ENCODE peak calls at places on chromosome X, in eight cellular contexts. One of them, this sample, is unnamed.

GRCh38 chrX:66638591-66639500 is at the start of gene EDA2R:
- DNase-seq in right atrium auricular region: no peak
- DNase-seq in GM06990: peak
- DNase-seq in fibroblast of mammary gland: peak
- DNase-seq in brain microvascular endothelial cell: peak
- DNase-seq in astrocyte of the cerebellum: peak
- DNase-seq in psoas muscle: no peak
- DNase-seq in OCI-LY7: peak
- DNase-seq in this sample: peak

GRCh38 chrX:8755813-8756212 is 23.9 kb upstream of the ANOS1 start:
- DNase-seq in right atrium auricular region: no peak
- DNase-seq in GM06990: no peak
- DNase-seq in fibroblast of mammary gland: no peak
- DNase-seq in brain microvascular endothelial cell: no peak
- DNase-seq in astrocyte of the cerebellum: no peak
- DNase-seq in psoas muscle: no peak
- DNase-seq in OCI-LY7: no peak
- DNase-seq in this sample: no peak

GRCh38 chrX:119272882-119273806 is 37.1 kb downstream of the PGRMC1 start:
- DNase-seq in right atrium auricular region: no peak
- DNase-seq in GM06990: peak
- DNase-seq in fibroblast of mammary gland: peak
- DNase-seq in brain microvascular endothelial cell: peak
- DNase-seq in astrocyte of the cerebellum: peak
- DNase-seq in psoas muscle: peak
- DNase-seq in OCI-LY7: no peak
- DNase-seq in this sample: no peak

GRCh38 chrX:103248553-103248952 is 6.4 kb downstream of the TCEAL8 start:
- DNase-seq in right atrium auricular region: no peak
- DNase-seq in GM06990: no peak
- DNase-seq in fibroblast of mammary gland: peak
- DNase-seq in brain microvascular endothelial cell: no peak
- DNase-seq in astrocyte of the cerebellum: peak
- DNase-seq in psoas muscle: no peak
- DNase-seq in OCI-LY7: peak
- DNase-seq in this sample: no peak

GRCh38 chrX:34491126-34491525 is 166.0 kb downstream of the TMEM47 start:
- DNase-seq in right atrium auricular region: no peak
- DNase-seq in GM06990: no peak
- DNase-seq in fibroblast of mammary gland: no peak
- DNase-seq in brain microvascular endothelial cell: no peak
- DNase-seq in astrocyte of the cerebellum: peak
- DNase-seq in psoas muscle: no peak
- DNase-seq in OCI-LY7: no peak
- DNase-seq in this sample: no peak

GRCh38 chrX:41491267-41492004 is 44.3 kb downstream of the NYX start:
- DNase-seq in right atrium auricular region: peak
- DNase-seq in GM06990: no peak
- DNase-seq in fibroblast of mammary gland: peak
- DNase-seq in brain microvascular endothelial cell: peak
- DNase-seq in astrocyte of the cerebellum: peak
- DNase-seq in psoas muscle: peak
- DNase-seq in OCI-LY7: no peak
- DNase-seq in this sample: peak

GRCh38 chrX:129525162-129525561 is 1.9 kb upstream of the SMARCA1 start:
- DNase-seq in right atrium auricular region: no peak
- DNase-seq in GM06990: no peak
- DNase-seq in fibroblast of mammary gland: peak
- DNase-seq in brain microvascular endothelial cell: no peak
- DNase-seq in astrocyte of the cerebellum: no peak
- DNase-seq in psoas muscle: no peak
- DNase-seq in OCI-LY7: no peak
- DNase-seq in this sample: no peak

GRCh38 chrX:84046403-84046984 is 141.5 kb downstream of the RPS6KA6 start:
- DNase-seq in right atrium auricular region: no peak
- DNase-seq in GM06990: peak
- DNase-seq in fibroblast of mammary gland: peak
- DNase-seq in brain microvascular endothelial cell: no peak
- DNase-seq in astrocyte of the cerebellum: no peak
- DNase-seq in psoas muscle: no peak
- DNase-seq in OCI-LY7: peak
- DNase-seq in this sample: peak

GRCh38 chrX:6849711-6850415 is 297.6 kb upstream of the STS start:
- DNase-seq in right atrium auricular region: no peak
- DNase-seq in GM06990: no peak
- DNase-seq in fibroblast of mammary gland: no peak
- DNase-seq in brain microvascular endothelial cell: peak
- DNase-seq in astrocyte of the cerebellum: no peak
- DNase-seq in psoas muscle: no peak
- DNase-seq in OCI-LY7: no peak
- DNase-seq in this sample: no peak

GRCh38 chrX:7582191-7582590 is 260.8 kb upstream of the VCX start:
- DNase-seq in right atrium auricular region: no peak
- DNase-seq in GM06990: no peak
- DNase-seq in fibroblast of mammary gland: no peak
- DNase-seq in brain microvascular endothelial cell: no peak
- DNase-seq in astrocyte of the cerebellum: peak
- DNase-seq in psoas muscle: no peak
- DNase-seq in OCI-LY7: no peak
- DNase-seq in this sample: no peak

GRCh38 chrX:154021131-154021611 is 1.5 kb upstream of the IRAK1 start:
- DNase-seq in right atrium auricular region: no peak
- DNase-seq in GM06990: no peak
- DNase-seq in fibroblast of mammary gland: peak
- DNase-seq in brain microvascular endothelial cell: peak
- DNase-seq in astrocyte of the cerebellum: no peak
- DNase-seq in psoas muscle: no peak
- DNase-seq in OCI-LY7: no peak
- DNase-seq in this sample: peak

GRCh38 chrX:133435544-133436124 is 20.3 kb upstream of the GPC4 start:
- DNase-seq in right atrium auricular region: no peak
- DNase-seq in GM06990: no peak
- DNase-seq in fibroblast of mammary gland: no peak
- DNase-seq in brain microvascular endothelial cell: no peak
- DNase-seq in astrocyte of the cerebellum: no peak
- DNase-seq in psoas muscle: no peak
- DNase-seq in OCI-LY7: no peak
- DNase-seq in this sample: no peak

GRCh38 chrX:96771500-96771899 is 86.9 kb downstream of the DIAPH2 start:
- DNase-seq in right atrium auricular region: no peak
- DNase-seq in GM06990: no peak
- DNase-seq in fibroblast of mammary gland: no peak
- DNase-seq in brain microvascular endothelial cell: no peak
- DNase-seq in astrocyte of the cerebellum: no peak
- DNase-seq in psoas muscle: no peak
- DNase-seq in OCI-LY7: no peak
- DNase-seq in this sample: no peak

GRCh38 chrX:37350034-37350365 is 836 bp downstream of the PRRG1 start:
- DNase-seq in right atrium auricular region: no peak
- DNase-seq in GM06990: no peak
- DNase-seq in fibroblast of mammary gland: peak
- DNase-seq in brain microvascular endothelial cell: no peak
- DNase-seq in astrocyte of the cerebellum: no peak
- DNase-seq in psoas muscle: no peak
- DNase-seq in OCI-LY7: no peak
- DNase-seq in this sample: no peak

GRCh38 chrX:10482262-10482661 is 138.1 kb downstream of the MID1 start:
- DNase-seq in right atrium auricular region: no peak
- DNase-seq in GM06990: no peak
- DNase-seq in fibroblast of mammary gland: no peak
- DNase-seq in brain microvascular endothelial cell: no peak
- DNase-seq in astrocyte of the cerebellum: no peak
- DNase-seq in psoas muscle: no peak
- DNase-seq in OCI-LY7: no peak
- DNase-seq in this sample: no peak

GRCh38 chrX:134369576-134369975 is 90.4 kb upstream of the HPRT1 start:
- DNase-seq in right atrium auricular region: no peak
- DNase-seq in GM06990: peak
- DNase-seq in fibroblast of mammary gland: no peak
- DNase-seq in brain microvascular endothelial cell: no peak
- DNase-seq in astrocyte of the cerebellum: no peak
- DNase-seq in psoas muscle: no peak
- DNase-seq in OCI-LY7: peak
- DNase-seq in this sample: no peak

DNA sequence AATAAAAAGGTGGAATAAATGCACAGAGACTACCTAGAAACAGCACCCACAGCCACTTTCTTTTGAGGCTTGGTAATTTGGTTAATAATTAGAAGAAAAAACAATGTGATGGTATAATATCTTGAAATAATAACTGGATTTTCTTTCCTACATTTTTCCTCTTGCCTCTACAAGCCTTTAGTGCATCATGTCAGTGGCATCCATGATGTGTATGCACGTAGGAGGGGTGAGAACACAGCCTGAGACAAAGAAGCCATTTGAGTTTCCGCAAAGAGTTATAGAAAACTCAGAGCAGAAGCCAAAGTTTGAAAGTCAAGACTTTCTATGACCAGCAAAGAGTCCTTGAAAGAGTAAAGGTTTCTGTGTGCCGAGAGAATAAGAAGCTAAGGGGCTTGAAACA is 461.3 kb downstream of the BCOR start:
- DNase-seq in right atrium auricular region: no peak
- DNase-seq in GM06990: no peak
- DNase-seq in fibroblast of mammary gland: no peak
- DNase-seq in brain microvascular endothelial cell: no peak
- DNase-seq in astrocyte of the cerebellum: no peak
- DNase-seq in psoas muscle: no peak
- DNase-seq in OCI-LY7: no peak
- DNase-seq in this sample: no peak
- H3K4me3 ChIP-seq in right atrium auricular region: no peak
- H3K4me3 ChIP-seq in GM06990: no peak
- H3K4me3 ChIP-seq in fibroblast of mammary gland: no peak
- H3K4me3 ChIP-seq in brain microvascular endothelial cell: no peak
- H3K4me3 ChIP-seq in astrocyte of the cerebellum: no peak
- H3K4me3 ChIP-seq in psoas muscle: no peak
- H3K4me3 ChIP-seq in OCI-LY7: no peak
- H3K4me3 ChIP-seq in this sample: no peak

GRCh38 chrX:54979432-54979831 is 14.6 kb downstream of the PFKFB1 start:
- DNase-seq in right atrium auricular region: no peak
- DNase-seq in GM06990: no peak
- DNase-seq in fibroblast of mammary gland: no peak
- DNase-seq in brain microvascular endothelial cell: no peak
- DNase-seq in astrocyte of the cerebellum: no peak
- DNase-seq in psoas muscle: no peak
- DNase-seq in OCI-LY7: no peak
- DNase-seq in this sample: no peak

GRCh38 chrX:54977387-54977786 is 16.6 kb downstream of the PFKFB1 start:
- DNase-seq in right atrium auricular region: no peak
- DNase-seq in GM06990: no peak
- DNase-seq in fibroblast of mammary gland: no peak
- DNase-seq in brain microvascular endothelial cell: no peak
- DNase-seq in astrocyte of the cerebellum: no peak
- DNase-seq in psoas muscle: no peak
- DNase-seq in OCI-LY7: no peak
- DNase-seq in this sample: no peak

GRCh38 chrX:54980334-54980733 is 13.7 kb downstream of the PFKFB1 start:
- DNase-seq in right atrium auricular region: no peak
- DNase-seq in GM06990: no peak
- DNase-seq in fibroblast of mammary gland: no peak
- DNase-seq in brain microvascular endothelial cell: no peak
- DNase-seq in astrocyte of the cerebellum: no peak
- DNase-seq in psoas muscle: no peak
- DNase-seq in OCI-LY7: no peak
- DNase-seq in this sample: no peak

GRCh38 chrX:54978448-54978847 is 15.5 kb downstream of the PFKFB1 start:
- DNase-seq in right atrium auricular region: no peak
- DNase-seq in GM06990: no peak
- DNase-seq in fibroblast of mammary gland: peak
- DNase-seq in brain microvascular endothelial cell: no peak
- DNase-seq in astrocyte of the cerebellum: no peak
- DNase-seq in psoas muscle: no peak
- DNase-seq in OCI-LY7: no peak
- DNase-seq in this sample: no peak
- TF ChIP-seq CTCF in right atrium auricular region: no peak
- TF ChIP-seq CTCF in GM06990: no peak
- TF ChIP-seq CTCF in fibroblast of mammary gland: no peak
- TF ChIP-seq CTCF in brain microvascular endothelial cell: no peak
- TF ChIP-seq CTCF in astrocyte of the cerebellum: no peak
- TF ChIP-seq CTCF in psoas muscle: no peak
- TF ChIP-seq CTCF in OCI-LY7: no peak
- TF ChIP-seq CTCF in this sample: no peak

DNA sequence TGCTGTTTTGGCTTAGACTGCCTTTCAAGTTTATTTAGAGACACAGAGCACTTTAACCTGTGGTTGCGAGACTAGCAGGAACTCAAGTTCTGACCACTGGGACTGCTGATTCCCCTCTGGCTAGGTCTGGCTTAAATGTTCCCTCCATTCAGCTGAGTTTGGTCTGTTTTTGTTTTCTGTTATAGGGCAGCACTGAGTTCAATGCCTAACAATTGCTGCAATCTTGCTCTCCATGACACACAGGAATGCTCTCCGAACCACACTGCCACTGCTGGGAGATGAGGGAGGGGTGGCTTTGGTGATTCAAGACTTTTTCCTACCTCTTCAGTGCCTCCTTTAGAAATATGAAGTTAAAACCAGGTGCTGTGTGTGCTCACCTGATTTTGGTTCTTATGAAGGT is 106.3 kb upstream of the EOLA2 start:
- DNase-seq in right atrium auricular region: no peak
- DNase-seq in GM06990: no peak
- DNase-seq in fibroblast of mammary gland: peak
- DNase-seq in brain microvascular endothelial cell: no peak
- DNase-seq in astrocyte of the cerebellum: no peak
- DNase-seq in psoas muscle: no peak
- DNase-seq in OCI-LY7: no peak
- DNase-seq in this sample: no peak
- H3K4me3 ChIP-seq in right atrium auricular region: no peak
- H3K4me3 ChIP-seq in GM06990: no peak
- H3K4me3 ChIP-seq in fibroblast of mammary gland: no peak
- H3K4me3 ChIP-seq in brain microvascular endothelial cell: no peak
- H3K4me3 ChIP-seq in astrocyte of the cerebellum: no peak
- H3K4me3 ChIP-seq in psoas muscle: no peak
- H3K4me3 ChIP-seq in OCI-LY7: no peak
- H3K4me3 ChIP-seq in this sample: no peak

DNA sequence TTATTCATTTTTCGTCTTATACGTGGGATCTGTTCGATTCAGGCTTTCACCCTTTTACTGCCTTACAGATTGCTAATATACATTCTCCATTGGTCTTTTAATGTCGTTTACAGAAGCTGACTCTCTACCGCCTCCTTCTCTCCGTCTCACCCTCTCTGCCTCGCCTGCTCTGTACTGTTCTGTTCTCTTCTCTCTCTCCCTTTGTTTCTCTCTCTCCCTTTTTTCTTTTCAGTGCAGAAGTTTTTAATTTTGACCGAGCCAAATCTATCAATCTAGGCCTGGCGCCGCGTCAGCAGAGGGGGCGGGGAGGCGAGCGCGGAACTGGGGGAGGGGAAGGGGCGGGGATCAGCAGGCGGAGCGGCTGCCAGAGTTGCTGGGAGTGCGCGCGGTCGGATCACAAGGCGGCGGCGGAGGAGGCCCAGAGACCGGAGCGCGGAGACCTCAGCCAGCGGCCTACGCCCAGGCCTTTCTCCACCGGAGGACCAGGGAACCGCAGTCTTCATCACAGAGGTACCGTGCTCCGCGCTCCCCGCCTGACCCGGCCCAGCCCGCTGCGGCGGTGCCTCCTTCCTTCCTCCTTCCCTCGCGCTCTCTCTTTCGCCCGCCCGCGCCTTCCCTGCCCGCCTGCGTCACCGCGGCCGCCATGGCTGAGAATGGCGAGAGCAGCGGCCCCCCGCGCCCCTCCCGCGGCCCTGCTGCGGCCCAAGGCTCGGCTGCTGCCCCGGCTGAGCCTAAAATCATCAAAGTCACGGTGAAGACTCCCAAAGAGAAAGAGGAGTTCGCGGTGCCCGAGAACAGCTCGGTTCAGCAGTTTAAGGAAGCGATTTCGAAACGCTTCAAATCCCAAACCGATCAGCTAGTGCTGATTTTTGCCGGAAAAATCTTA is at the start of gene UBQLN2:
- DNase-seq in right atrium auricular region: peak
- DNase-seq in GM06990: peak
- DNase-seq in fibroblast of mammary gland: peak
- DNase-seq in brain microvascular endothelial cell: peak
- DNase-seq in astrocyte of the cerebellum: peak
- DNase-seq in psoas muscle: peak
- DNase-seq in OCI-LY7: peak
- DNase-seq in this sample: peak
- TF ChIP-seq CTCF in right atrium auricular region: peak
- TF ChIP-seq CTCF in GM06990: peak
- TF ChIP-seq CTCF in fibroblast of mammary gland: peak
- TF ChIP-seq CTCF in brain microvascular endothelial cell: peak
- TF ChIP-seq CTCF in astrocyte of the cerebellum: peak
- TF ChIP-seq CTCF in psoas muscle: no peak
- TF ChIP-seq CTCF in OCI-LY7: peak
- TF ChIP-seq CTCF in this sample: no peak

This sample was measured in HFF-Myc.